ENCODE peak calls at places on chromosomes 1 and 21, in nine cellular contexts. J is ovary, R is K562, D is stomach, A is esophagus muscularis mucosa, P is A549, K is suprapubic skin, M is sigmoid colon, Z is HepG2. G is an unnamed sample.

GRCh38 chr21:32900814-32901213 is 124.9 kb upstream of the OLIG2 start:
- DNase-seq in J (no peak), R (no peak), D (no peak), A (no peak), P (no peak), K (no peak), M (no peak), Z (no peak), G (no peak)

GRCh38 chr1:26122988-26123973 is 11.7 kb downstream of the PDIK1L start:
- DNase-seq in J (no peak), R (peak; percentile 70), D (no peak), A (no peak), P (peak; percentile 21), K (no peak), M (no peak), Z (no peak), G (no peak)

GRCh38 chr1:203200059-203200553 is 13.6 kb upstream of the CHI3L1 start:
- DNase-seq in J (no peak), R (no peak), D (peak; percentile 18), A (no peak), P (no peak), K (no peak), M (peak; percentile 72), Z (peak; percentile 32), G (no peak)

GRCh38 chr1:118254001-118254400 is 69.0 kb upstream of the SPAG17 start:
- DNase-seq in J (no peak), R (no peak), D (no peak), A (no peak), P (no peak), K (no peak), M (no peak), Z (no peak), G (no peak)

GRCh38 chr1:173868266-173869107 is at the start of gene ZBTB37:
- DNase-seq in J (no peak), R (peak; percentile 97), D (peak; percentile 96), A (peak; percentile 94), P (peak; percentile 91), K (peak; percentile 91), M (peak; percentile 91), Z (peak; percentile 74), G (peak; percentile 97)

GRCh38 chr1:242242983-242243382 is 244.1 kb upstream of the MAP1LC3C start:
- DNase-seq in J (no peak), R (no peak), D (no peak), A (no peak), P (no peak), K (no peak), M (no peak), Z (no peak), G (no peak)

GRCh38 chr1:225762444-225762843 is 15.2 kb upstream of the SRP9 start:
- DNase-seq in J (peak; percentile 12), R (peak; percentile 17), D (peak; percentile 9), A (no peak), P (peak; percentile 60), K (no peak), M (no peak), Z (peak; percentile 76), G (no peak)

GRCh38 chr1:238991730-238992490 is 394.5 kb upstream of the CHRM3 start:
- DNase-seq in J (no peak), R (no peak), D (no peak), A (no peak), P (no peak), K (no peak), M (no peak), Z (no peak), G (no peak)

GRCh38 chr1:210653771-210654170 is 325.1 kb downstream of the HHAT start:
- DNase-seq in J (no peak), R (no peak), D (no peak), A (peak; percentile 95), P (no peak), K (no peak), M (no peak), Z (no peak), G (no peak)

GRCh38 chr1:118370861-118371260 is 185.8 kb upstream of the SPAG17 start:
- DNase-seq in J (no peak), R (no peak), D (no peak), A (no peak), P (no peak), K (no peak), M (no peak), Z (no peak), G (no peak)

GRCh38 chr1:77605246-77606026 is 77.0 kb downstream of the ZZZ3 start:
- DNase-seq in J (no peak), R (no peak), D (peak; percentile 72), A (no peak), P (no peak), K (no peak), M (peak; percentile 77), Z (no peak), G (peak; percentile 56)

GRCh38 chr1:156727914-156728598 is at the start of gene METTL25B:
- DNase-seq in J (peak; percentile 85), R (peak; percentile 87), D (peak; percentile 85), A (peak; percentile 94), P (peak; percentile 87), K (no peak), M (peak; percentile 91), Z (peak; percentile 75), G (peak; percentile 88)

GRCh38 chr1:43423672-43424550 is 29.8 kb downstream of the HYI start:
- DNase-seq in J (no peak), R (no peak), D (peak; percentile 38), A (no peak), P (peak; percentile 28), K (no peak), M (no peak), Z (no peak), G (peak; percentile 46)

GRCh38 chr1:2978691-2979190 is 42.5 kb upstream of the ACTRT2 start:
- DNase-seq in J (no peak), R (no peak), D (no peak), A (no peak), P (no peak), K (peak; percentile 65), M (peak; percentile 42), Z (no peak), G (no peak)

GRCh38 chr1:2980073-2980791 is 41.0 kb upstream of the ACTRT2 start:
- DNase-seq in J (no peak), R (no peak), D (no peak), A (no peak), P (no peak), K (peak; percentile 75), M (peak; percentile 58), Z (no peak), G (no peak)

GRCh38 chr1:2980849-2981248 is 40.4 kb upstream of the ACTRT2 start:
- DNase-seq in J (no peak), R (no peak), D (no peak), A (no peak), P (no peak), K (peak; percentile 40), M (peak; percentile 13), Z (no peak), G (no peak)

GRCh38 chr1:2977886-2978611 is 43.2 kb upstream of the ACTRT2 start:
- DNase-seq in J (no peak), R (no peak), D (peak; percentile 20), A (no peak), P (no peak), K (peak; percentile 56), M (peak; percentile 53), Z (no peak), G (no peak)

DNA sequence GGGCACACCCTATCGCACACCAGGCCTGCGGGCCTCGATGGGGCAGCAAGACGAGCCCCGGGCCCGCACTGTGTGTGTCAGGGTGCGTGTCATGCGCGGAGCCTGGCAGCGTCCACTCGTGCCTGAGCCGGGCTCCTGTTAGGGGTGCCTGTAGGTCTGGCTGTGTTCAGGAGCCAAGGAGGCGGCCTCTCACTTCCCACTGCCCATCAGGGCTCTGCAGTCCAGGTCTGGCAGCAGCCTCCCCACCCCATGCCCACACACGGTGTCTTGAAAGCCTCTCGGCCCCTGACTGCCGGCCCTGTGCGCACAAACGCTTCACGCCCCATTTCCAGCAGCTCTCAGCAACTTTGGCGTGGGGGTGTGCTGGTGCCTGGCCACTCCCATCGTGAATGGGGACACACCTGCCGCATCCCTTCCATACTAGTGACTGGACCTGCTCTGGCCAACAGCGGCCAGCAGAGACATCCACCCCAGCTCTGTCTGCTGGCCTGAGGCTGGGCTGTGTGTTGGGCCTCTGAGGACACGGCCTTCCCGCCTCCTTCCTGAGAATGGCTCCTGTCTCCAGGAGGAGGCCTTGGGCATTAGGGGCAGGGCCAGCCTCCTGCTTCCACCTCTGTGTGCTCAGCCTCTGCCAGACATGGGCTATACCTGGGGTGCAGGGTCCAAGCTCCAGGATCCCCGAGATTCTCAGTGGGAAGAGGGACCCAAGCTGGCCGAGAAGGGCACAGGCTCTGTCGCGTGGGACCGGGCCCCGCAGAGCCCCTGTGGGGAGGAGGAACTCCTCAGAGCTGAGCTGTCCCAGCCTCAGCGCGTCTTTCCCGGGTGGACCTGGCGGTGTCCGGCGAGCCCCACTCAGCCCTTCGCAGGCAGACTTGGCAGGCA is 41.8 kb upstream of the ACTRT2 start:
- DNase-seq in J (no peak), R (no peak), D (peak; percentile 20), A (no peak), P (no peak), K (peak; percentile 75), M (peak; percentile 59), Z (no peak), G (no peak)
- H3K9me3 ChIP-seq in J (no peaks in the 10 kb centered on the region), R (no peaks in the 10 kb centered on the region), D (no peaks in the 10 kb centered on the region), A (no peaks in the 10 kb centered on the region), P (no peaks in the 10 kb centered on the region), K (no peaks in the 10 kb centered on the region), M (no peaks in the 10 kb centered on the region), Z (no peaks in the 10 kb centered on the region), G (no peaks in the 10 kb centered on the region)

GRCh38 chr1:178541829-178542553 is 29.1 kb downstream of the TEX35 start:
- DNase-seq in J (peak; percentile 53), R (peak; percentile 38), D (peak; percentile 65), A (no peak), P (peak; percentile 41), K (no peak), M (no peak), Z (peak; percentile 88), G (peak; percentile 83)
- TF ChIP-seq EP300 in J (no peak), R (no peak), D (no peak), A (no peak), P (no peak), K (no peak), M (no peak), Z (no peak), G (no peak)

DNA sequence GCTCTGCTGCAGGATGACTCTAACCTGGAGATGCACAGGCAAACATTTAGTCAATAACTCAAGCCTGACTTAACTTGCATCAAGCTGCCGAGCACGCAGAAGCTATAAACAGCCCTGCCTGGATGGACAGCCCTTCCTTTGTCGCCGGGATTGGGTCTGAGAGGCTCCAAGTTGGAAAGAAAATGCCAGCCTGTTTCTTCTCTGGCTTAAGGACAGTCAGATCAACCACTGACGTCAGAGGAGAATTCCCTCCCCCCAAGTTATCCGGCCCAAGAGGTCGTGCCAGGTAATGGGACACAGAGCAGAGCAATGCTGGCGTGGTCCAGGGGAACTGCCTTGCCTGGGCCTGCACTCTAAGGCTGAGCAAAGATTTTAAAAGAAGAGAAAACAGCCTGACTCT is 27.1 kb upstream of the LRRC38 start:
- DNase-seq in J (no peak), R (no peak), D (no peak), A (no peak), P (no peak), K (no peak), M (peak; percentile 83), Z (no peak), G (peak; percentile 11)
- H3K9me3 ChIP-seq in J (no peaks in the 10 kb centered on the region), R (no peaks in the 10 kb centered on the region), D (no peaks in the 10 kb centered on the region), A (no peaks in the 10 kb centered on the region), P (no peaks in the 10 kb centered on the region), K (no peaks in the 10 kb centered on the region), M (no peaks in the 10 kb centered on the region), Z (no peaks in the 10 kb centered on the region), G (no peaks in the 10 kb centered on the region)

DNA sequence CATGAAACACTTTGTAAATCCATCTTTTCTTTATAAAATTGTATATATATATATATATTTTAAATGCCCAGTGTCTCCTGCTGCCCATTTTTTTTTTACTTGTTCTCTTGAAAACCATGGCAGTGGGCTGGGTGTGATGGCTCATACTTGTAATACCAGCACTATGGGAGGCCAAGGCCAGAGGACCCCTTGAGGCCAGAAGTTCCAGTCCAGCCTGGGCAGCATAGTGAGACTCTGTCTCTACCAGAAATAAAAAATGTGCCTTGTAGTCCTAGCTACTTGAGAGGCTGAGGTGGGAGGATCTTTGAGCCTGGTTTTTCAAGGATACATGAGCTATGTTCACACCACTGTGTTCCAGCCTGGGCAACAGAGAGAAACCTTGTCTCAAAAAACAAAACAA is 62.2 kb downstream of the HS2ST1 start:
- DNase-seq in J (no peak), R (no peak), D (no peak), A (no peak), P (no peak), K (no peak), M (no peak), Z (no peak), G (no peak)
- TF ChIP-seq EP300 in J (no peak), R (no peak), D (no peak), A (no peak), P (no peak), K (no peak), M (no peak), Z (no peak), G (no peak)